ENCODE peak calls at places on chromosomes 5 and 9, in four cellular contexts. One of them, this sample, is unnamed.

GRCh38 chr9:136718463-136719211 is 6.3 kb downstream of the DIPK1B start:
- DNase-seq in sigmoid colon: no peak
- DNase-seq in suprapubic skin: no peak
- DNase-seq in ovary: peak
- DNase-seq in this sample: no peak

GRCh38 chr9:107612136-107612535 is 122.6 kb upstream of the KLF4 start:
- DNase-seq in sigmoid colon: peak
- DNase-seq in suprapubic skin: peak
- DNase-seq in ovary: peak
- DNase-seq in this sample: peak

GRCh38 chr5:99795026-99795425 is 740.1 kb upstream of the FAM174A start:
- DNase-seq in sigmoid colon: no peak
- DNase-seq in suprapubic skin: no peak
- DNase-seq in ovary: no peak
- DNase-seq in this sample: no peak

GRCh38 chr9:127562841-127563523 is 49.1 kb upstream of the STXBP1 start:
- DNase-seq in sigmoid colon: no peak
- DNase-seq in suprapubic skin: peak
- DNase-seq in ovary: peak
- DNase-seq in this sample: no peak

GRCh38 chr9:82271099-82271498 is 282.5 kb downstream of the SPATA31D1 start:
- DNase-seq in sigmoid colon: no peak
- DNase-seq in suprapubic skin: no peak
- DNase-seq in ovary: no peak
- DNase-seq in this sample: no peak

GRCh38 chr9:20552874-20553624 is 69.2 kb downstream of the MLLT3 start:
- DNase-seq in sigmoid colon: no peak
- DNase-seq in suprapubic skin: no peak
- DNase-seq in ovary: no peak
- DNase-seq in this sample: no peak

GRCh38 chr9:135410421-135410820 is 69.2 kb upstream of the PPP1R26 start:
- DNase-seq in sigmoid colon: no peak
- DNase-seq in suprapubic skin: no peak
- DNase-seq in ovary: no peak
- DNase-seq in this sample: no peak

GRCh38 chr9:129671519-129671918 is 6.1 kb downstream of the PRRX2 start:
- DNase-seq in sigmoid colon: no peak
- DNase-seq in suprapubic skin: no peak
- DNase-seq in ovary: no peak
- DNase-seq in this sample: no peak

GRCh38 chr9:105912868-105913516 is 218.7 kb downstream of the TMEM38B start:
- DNase-seq in sigmoid colon: no peak
- DNase-seq in suprapubic skin: no peak
- DNase-seq in ovary: no peak
- DNase-seq in this sample: no peak

GRCh38 chr9:132878695-132879064 is at the start of gene SPACA9:
- DNase-seq in sigmoid colon: peak
- DNase-seq in suprapubic skin: peak
- DNase-seq in ovary: peak
- DNase-seq in this sample: no peak

GRCh38 chr5:180380856-180381255 is 27.7 kb upstream of the GFPT2 start:
- DNase-seq in sigmoid colon: peak
- DNase-seq in suprapubic skin: no peak
- DNase-seq in ovary: no peak
- DNase-seq in this sample: no peak

GRCh38 chr9:967436-967835 is 9.0 kb upstream of the DMRT3 start:
- DNase-seq in sigmoid colon: no peak
- DNase-seq in suprapubic skin: no peak
- DNase-seq in ovary: no peak
- DNase-seq in this sample: no peak

GRCh38 chr5:39779836-39780235 is 355.1 kb upstream of the DAB2 start:
- DNase-seq in sigmoid colon: no peak
- DNase-seq in suprapubic skin: no peak
- DNase-seq in ovary: no peak
- DNase-seq in this sample: no peak

GRCh38 chr9:121325387-121325786 is 44.7 kb downstream of the STOM start:
- DNase-seq in sigmoid colon: no peak
- DNase-seq in suprapubic skin: no peak
- DNase-seq in ovary: no peak
- DNase-seq in this sample: no peak

GRCh38 chr9:122370869-122371467 is at the start of gene PTGS1:
- DNase-seq in sigmoid colon: peak
- DNase-seq in suprapubic skin: no peak
- DNase-seq in ovary: no peak
- DNase-seq in this sample: no peak

GRCh38 chr9:78694950-78695349 is 398.0 kb downstream of the PSAT1 start:
- DNase-seq in sigmoid colon: no peak
- DNase-seq in suprapubic skin: no peak
- DNase-seq in ovary: no peak
- DNase-seq in this sample: no peak

GRCh38 chr9:72921888-72922654 is 30.8 kb downstream of the ALDH1A1 start:
- DNase-seq in sigmoid colon: no peak
- DNase-seq in suprapubic skin: no peak
- DNase-seq in ovary: no peak
- DNase-seq in this sample: no peak

GRCh38 chr5:174383196-174384178 is 338.0 kb downstream of the NSG2 start:
- DNase-seq in sigmoid colon: no peak
- DNase-seq in suprapubic skin: no peak
- DNase-seq in ovary: no peak
- DNase-seq in this sample: no peak

GRCh38 chr5:124650960-124651662 is 95.3 kb downstream of the ZNF608 start:
- DNase-seq in sigmoid colon: no peak
- DNase-seq in suprapubic skin: no peak
- DNase-seq in ovary: no peak
- DNase-seq in this sample: no peak

GRCh38 chr5:10364186-10364689 is 10.7 kb downstream of the MARCHF6 start:
- DNase-seq in sigmoid colon: no peak
- DNase-seq in suprapubic skin: no peak
- DNase-seq in ovary: no peak
- DNase-seq in this sample: no peak

GRCh38 chr5:157464518-157465171 is 4.6 kb downstream of the NIPAL4 start:
- DNase-seq in sigmoid colon: peak
- DNase-seq in suprapubic skin: peak
- DNase-seq in ovary: no peak
- DNase-seq in this sample: no peak

GRCh38 chr9:89661956-89662717 is 57.3 kb downstream of the GADD45G start:
- DNase-seq in sigmoid colon: peak
- DNase-seq in suprapubic skin: peak
- DNase-seq in ovary: peak
- DNase-seq in this sample: no peak

GRCh38 chr5:160467555-160468418 is 46.1 kb downstream of the PTTG1 start:
- DNase-seq in sigmoid colon: peak
- DNase-seq in suprapubic skin: peak
- DNase-seq in ovary: peak
- DNase-seq in this sample: peak

GRCh38 chr5:172843825-172844576 is 9.9 kb downstream of the ERGIC1 start:
- DNase-seq in sigmoid colon: no peak
- DNase-seq in suprapubic skin: no peak
- DNase-seq in ovary: no peak
- DNase-seq in this sample: no peak
- TF ChIP-seq CTCF in sigmoid colon: no peak
- TF ChIP-seq CTCF in suprapubic skin: no peak
- TF ChIP-seq CTCF in ovary: no peak
- TF ChIP-seq CTCF in this sample: no peak

DNA sequence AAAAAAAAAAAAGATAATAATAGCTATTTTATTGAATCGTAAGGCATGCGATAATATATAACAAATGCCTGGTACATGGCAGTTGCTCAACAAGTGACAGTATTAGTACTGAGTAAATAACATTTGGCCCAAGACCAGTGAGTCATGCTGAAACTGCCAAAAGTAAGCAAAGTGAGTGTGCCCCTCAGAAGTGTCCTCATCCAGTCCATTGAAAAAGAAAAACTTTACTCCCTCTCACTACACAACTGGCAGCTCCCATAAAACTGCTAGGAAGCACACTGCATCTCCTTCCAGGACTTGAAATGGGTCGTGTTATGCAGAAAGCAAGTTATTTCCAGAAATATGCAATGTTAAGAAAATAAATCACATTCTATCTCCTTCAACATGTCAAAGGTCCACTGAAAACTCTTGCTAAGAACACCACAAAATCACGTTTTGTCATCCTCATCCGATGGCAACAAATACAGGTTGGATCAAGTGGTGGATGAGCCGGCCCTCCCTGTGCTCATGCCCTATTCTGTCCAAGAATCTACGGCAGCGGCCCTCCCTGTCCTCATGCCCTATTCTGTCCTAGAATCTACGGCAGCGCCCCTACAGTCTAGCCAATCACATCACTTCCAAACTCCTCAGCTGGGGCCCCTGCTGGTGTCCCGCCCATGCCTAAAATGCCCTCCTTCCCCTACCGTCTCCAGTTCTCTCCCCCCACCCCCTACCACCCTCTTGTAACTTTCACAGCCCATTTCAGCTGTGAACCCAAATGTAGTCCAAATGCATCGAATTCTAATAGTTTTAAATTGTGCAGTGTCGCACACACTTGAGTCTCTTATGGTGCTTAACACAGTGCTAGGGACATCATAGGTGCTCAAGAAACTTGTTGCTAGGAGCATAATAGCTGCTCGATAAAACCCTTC is 12.5 kb downstream of the PTCH1 start:
- DNase-seq in sigmoid colon: no peak
- DNase-seq in suprapubic skin: no peak
- DNase-seq in ovary: peak
- DNase-seq in this sample: no peak
- H3K27ac ChIP-seq in sigmoid colon: peak
- H3K27ac ChIP-seq in suprapubic skin: no peak
- H3K27ac ChIP-seq in ovary: no peak
- H3K27ac ChIP-seq in this sample: peak

DNA sequence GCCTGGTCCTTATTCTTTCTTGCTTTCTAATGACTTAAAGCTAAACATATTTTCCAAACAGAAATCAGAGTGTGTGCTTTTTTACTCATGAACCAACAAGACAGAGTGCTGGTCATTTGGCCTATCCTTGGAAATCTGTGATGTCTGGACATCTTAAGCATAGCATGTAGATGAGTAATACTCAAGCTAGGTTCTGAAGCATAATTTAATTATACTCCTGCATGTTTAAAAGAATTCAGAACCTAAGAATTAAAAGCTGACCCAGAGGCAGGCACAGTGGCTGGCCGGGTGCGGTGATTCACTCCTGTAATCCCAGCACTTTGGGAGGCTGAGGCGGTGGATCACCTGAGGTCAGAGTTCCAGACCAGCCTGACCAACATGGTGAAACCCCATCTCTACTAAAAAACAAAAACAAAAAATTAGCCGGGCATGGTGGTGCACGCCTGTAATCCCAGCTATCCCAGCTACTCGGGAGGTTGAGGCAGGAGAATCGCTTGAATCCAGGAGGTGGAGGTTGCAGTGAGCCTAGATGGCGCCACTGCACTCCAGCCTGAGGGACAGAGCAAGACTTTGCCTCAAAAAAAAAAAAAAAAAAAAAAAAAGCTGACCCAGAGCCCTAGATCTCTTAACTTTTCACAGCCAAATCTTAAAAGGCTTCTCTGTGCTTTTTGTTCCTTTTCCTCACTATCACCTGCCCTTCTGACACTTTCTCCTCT is 16.2 kb upstream of the TJP2 start:
- DNase-seq in sigmoid colon: no peak
- DNase-seq in suprapubic skin: no peak
- DNase-seq in ovary: no peak
- DNase-seq in this sample: no peak
- TF ChIP-seq CTCF in sigmoid colon: no peak
- TF ChIP-seq CTCF in suprapubic skin: no peak
- TF ChIP-seq CTCF in ovary: no peak
- TF ChIP-seq CTCF in this sample: no peak

GRCh38 chr9:110650261-110650660 is 18.3 kb upstream of the MUSK start:
- DNase-seq in sigmoid colon: peak
- DNase-seq in suprapubic skin: no peak
- DNase-seq in ovary: no peak
- DNase-seq in this sample: no peak
- H3K27ac ChIP-seq in sigmoid colon: no peak
- H3K27ac ChIP-seq in suprapubic skin: peak
- H3K27ac ChIP-seq in ovary: no peak
- H3K27ac ChIP-seq in this sample: peak

GRCh38 chr9:131813116-131813515 is 73.2 kb upstream of the RAPGEF1 start:
- DNase-seq in sigmoid colon: no peak
- DNase-seq in suprapubic skin: no peak
- DNase-seq in ovary: no peak
- DNase-seq in this sample: no peak

GRCh38 chr9:131812116-131812790 is 72.4 kb upstream of the RAPGEF1 start:
- DNase-seq in sigmoid colon: no peak
- DNase-seq in suprapubic skin: no peak
- DNase-seq in ovary: no peak
- DNase-seq in this sample: no peak

GRCh38 chr9:131809941-131810344 is 70.1 kb upstream of the RAPGEF1 start:
- DNase-seq in sigmoid colon: no peak
- DNase-seq in suprapubic skin: no peak
- DNase-seq in ovary: no peak
- DNase-seq in this sample: no peak

GRCh38 chr9:131811405-131811804 is 71.5 kb upstream of the RAPGEF1 start:
- DNase-seq in sigmoid colon: no peak
- DNase-seq in suprapubic skin: no peak
- DNase-seq in ovary: no peak
- DNase-seq in this sample: no peak

DNA sequence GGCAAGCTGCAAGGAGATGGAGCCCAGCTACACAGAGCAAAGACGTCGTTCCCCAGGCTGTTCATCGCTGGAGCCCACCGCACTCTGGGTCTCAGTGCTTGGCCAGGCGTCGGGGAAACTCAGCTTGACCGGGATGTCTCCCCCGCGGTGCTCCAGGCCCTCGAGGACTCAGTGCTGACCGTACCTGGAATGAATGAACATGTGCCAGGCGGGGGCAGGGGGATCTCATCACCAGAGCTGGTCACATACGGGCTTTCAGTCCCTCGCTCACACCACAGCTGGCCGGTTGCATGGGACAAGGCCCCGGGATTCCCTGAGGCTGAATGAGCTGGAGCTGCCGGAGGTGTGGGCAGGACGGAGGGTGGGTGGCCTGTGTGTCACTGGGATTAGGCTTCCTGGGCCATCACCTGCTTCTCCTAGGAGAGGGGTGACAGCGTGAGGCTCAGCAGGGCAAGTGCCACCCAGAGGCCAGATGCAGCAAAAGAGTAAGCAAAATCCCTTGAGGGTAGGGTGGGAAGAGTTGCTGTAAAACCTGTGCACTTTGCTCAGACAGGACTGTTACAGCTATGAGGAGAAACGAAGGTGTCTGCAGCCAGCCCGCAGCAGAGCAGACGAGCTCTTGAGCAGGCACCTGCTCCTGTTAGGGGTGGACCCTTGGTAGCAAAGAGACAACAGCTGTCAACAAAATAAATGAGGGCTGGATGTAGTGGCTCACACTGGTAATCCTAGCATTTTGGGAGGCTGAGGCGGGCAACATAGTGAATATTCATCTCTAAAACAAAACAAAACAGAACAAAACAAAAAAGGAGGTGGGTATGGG is 70.7 kb upstream of the RAPGEF1 start:
- DNase-seq in sigmoid colon: no peak
- DNase-seq in suprapubic skin: no peak
- DNase-seq in ovary: no peak
- DNase-seq in this sample: no peak
- TF ChIP-seq CTCF in sigmoid colon: no peak
- TF ChIP-seq CTCF in suprapubic skin: no peak
- TF ChIP-seq CTCF in ovary: no peak
- TF ChIP-seq CTCF in this sample: no peak

GRCh38 chr5:7073666-7074065 is 322.3 kb upstream of the ADCY2 start:
- DNase-seq in sigmoid colon: no peak
- DNase-seq in suprapubic skin: no peak
- DNase-seq in ovary: no peak
- DNase-seq in this sample: no peak
- H3K27ac ChIP-seq in sigmoid colon: no peak
- H3K27ac ChIP-seq in suprapubic skin: no peak
- H3K27ac ChIP-seq in ovary: no peak
- H3K27ac ChIP-seq in this sample: no peak

GRCh38 chr9:102253099-102253498 is 514.7 kb upstream of the GRIN3A start:
- DNase-seq in sigmoid colon: no peak
- DNase-seq in suprapubic skin: no peak
- DNase-seq in ovary: no peak
- DNase-seq in this sample: no peak
- TF ChIP-seq CTCF in sigmoid colon: no peak
- TF ChIP-seq CTCF in suprapubic skin: no peak
- TF ChIP-seq CTCF in ovary: no peak
- TF ChIP-seq CTCF in this sample: no peak

This sample was measured in esophagus squamous epithelium.